ENCODE peak calls at places on chromosomes 12 and 14, in eight cellular contexts. One of them, this sample, is unnamed.

GRCh38 chr12:24909667-24910066 is 39.2 kb downstream of the BCAT1 start:
- DNase-seq in CD4-positive, alpha-beta T cell: no peak
- DNase-seq in M059J: peak
- DNase-seq in head of caudate nucleus: no peak
- DNase-seq in astrocyte of the hippocampus: peak
- DNase-seq in left cardiac atrium: peak
- DNase-seq in gastrocnemius medialis: peak
- DNase-seq in HEK293T: no peak
- DNase-seq in this sample: no peak

GRCh38 chr12:85422766-85423165 is 142.7 kb downstream of the ALX1 start:
- DNase-seq in gastrocnemius medialis: no peak
- DNase-seq in left cardiac atrium: no peak
- DNase-seq in CD4-positive, alpha-beta T cell: no peak
- DNase-seq in HEK293T: no peak
- DNase-seq in astrocyte of the hippocampus: no peak
- DNase-seq in M059J: no peak
- DNase-seq in head of caudate nucleus: no peak
- DNase-seq in this sample: no peak

GRCh38 chr12:107749094-107749493 is 11.8 kb downstream of the PRDM4 start:
- DNase-seq in head of caudate nucleus: no peak
- DNase-seq in CD4-positive, alpha-beta T cell: no peak
- DNase-seq in astrocyte of the hippocampus: no peak
- DNase-seq in gastrocnemius medialis: no peak
- DNase-seq in left cardiac atrium: no peak
- DNase-seq in HEK293T: no peak
- DNase-seq in M059J: peak
- DNase-seq in this sample: no peak

GRCh38 chr12:88982694-88983093 is 369.6 kb downstream of the DUSP6 start:
- DNase-seq in head of caudate nucleus: no peak
- DNase-seq in M059J: no peak
- DNase-seq in left cardiac atrium: no peak
- DNase-seq in CD4-positive, alpha-beta T cell: no peak
- DNase-seq in astrocyte of the hippocampus: no peak
- DNase-seq in gastrocnemius medialis: no peak
- DNase-seq in HEK293T: no peak
- DNase-seq in this sample: no peak

GRCh38 chr14:21095430-21096205 is 2.8 kb downstream of the ZNF219 start:
- DNase-seq in CD4-positive, alpha-beta T cell: no peak
- DNase-seq in head of caudate nucleus: no peak
- DNase-seq in HEK293T: no peak
- DNase-seq in left cardiac atrium: no peak
- DNase-seq in astrocyte of the hippocampus: peak
- DNase-seq in M059J: peak
- DNase-seq in gastrocnemius medialis: no peak
- DNase-seq in this sample: peak

GRCh38 chr12:101670007-101670671 is 27.3 kb upstream of the CHPT1 start:
- DNase-seq in HEK293T: peak
- DNase-seq in left cardiac atrium: no peak
- DNase-seq in gastrocnemius medialis: peak
- DNase-seq in M059J: peak
- DNase-seq in head of caudate nucleus: no peak
- DNase-seq in astrocyte of the hippocampus: peak
- DNase-seq in CD4-positive, alpha-beta T cell: no peak
- DNase-seq in this sample: no peak

GRCh38 chr12:18250313-18250916 is 10.9 kb upstream of the PIK3C2G start:
- DNase-seq in left cardiac atrium: no peak
- DNase-seq in head of caudate nucleus: no peak
- DNase-seq in gastrocnemius medialis: no peak
- DNase-seq in CD4-positive, alpha-beta T cell: no peak
- DNase-seq in astrocyte of the hippocampus: peak
- DNase-seq in HEK293T: peak
- DNase-seq in M059J: peak
- DNase-seq in this sample: peak

GRCh38 chr14:103716091-103716801 is 636 bp downstream of the ZFYVE21 start:
- DNase-seq in gastrocnemius medialis: no peak
- DNase-seq in HEK293T: peak
- DNase-seq in M059J: peak
- DNase-seq in astrocyte of the hippocampus: peak
- DNase-seq in CD4-positive, alpha-beta T cell: peak
- DNase-seq in left cardiac atrium: peak
- DNase-seq in head of caudate nucleus: peak
- DNase-seq in this sample: peak

GRCh38 chr14:58815046-58815701 is 177.4 kb downstream of the DACT1 start:
- DNase-seq in head of caudate nucleus: no peak
- DNase-seq in astrocyte of the hippocampus: peak
- DNase-seq in gastrocnemius medialis: no peak
- DNase-seq in M059J: peak
- DNase-seq in left cardiac atrium: no peak
- DNase-seq in HEK293T: no peak
- DNase-seq in CD4-positive, alpha-beta T cell: no peak
- DNase-seq in this sample: no peak